ENCODE peak calls at places on chromosomes 6 and 20, in nine cellular contexts. V is iris pigment epithelial cell; U is left lung; T is EH; J is bronchial epithelial cell; B is RCC 7860; X is stimulated activated CD4-positive, alpha-beta T cell treated with anti-CD3 and anti-CD28 coated beads, Interleukin-15, amount 100 ng/mL, for 1 hour; A is HL-60; H is GM12892. S is an unnamed sample.

GRCh38 chr20:35698298-35699126 is 640 bp downstream of the NFS1 start:
- DNase-seq in J (no peak), U (no peak), T (peak; percentile 30), B (no peak), H (no peak), A (no peak), X (no peak), V (no peak), S (peak; percentile 46)

GRCh38 chr20:52610749-52611148 is 361.4 kb upstream of the TSHZ2 start:
- DNase-seq in V (no peak), J (no peak), X (no peak), B (no peak), T (no peak), A (no peak), U (no peak), H (no peak), S (no peak)

GRCh38 chr6:25446815-25447569 is 167.8 kb downstream of the CARMIL1 start:
- DNase-seq in J (peak; percentile 59), B (no peak), T (no peak), X (no peak), A (no peak), H (no peak), V (no peak), U (no peak), S (no peak)

GRCh38 chr20:50193169-50193850 is 2.7 kb downstream of the CEBPB start:
- DNase-seq in B (no peak), U (no peak), J (no peak), H (no peak), T (peak; percentile 87), A (no peak), V (peak; percentile 30), X (no peak), S (no peak)

GRCh38 chr20:916825-917224 is 691 bp upstream of the ANGPT4 start:
- DNase-seq in T (no peak), V (no peak), J (no peak), A (no peak), B (no peak), U (no peak), X (no peak), H (no peak), S (no peak)

GRCh38 chr6:8070718-8071117 is 6.5 kb upstream of the BLOC1S5 start:
- DNase-seq in X (no peak), U (no peak), T (no peak), A (no peak), B (no peak), J (no peak), V (no peak), H (no peak), S (no peak)

GRCh38 chr6:131995924-131996323 is 44.8 kb upstream of the CCN2 start:
- DNase-seq in B (peak; percentile 64), H (no peak), V (peak; percentile 94), U (no peak), X (no peak), T (peak; percentile 93), J (peak; percentile 98), A (no peak), S (peak; percentile 86)

GRCh38 chr20:8018928-8019177 is 708 bp downstream of the TMX4 start:
- DNase-seq in A (peak; percentile 43), X (no peak), U (no peak), V (peak; percentile 18), J (peak; percentile 51), H (no peak), B (peak; percentile 9), T (no peak), S (no peak)